ENCODE peak calls at places on chromosomes 4 and X, in nine cellular contexts. One of them, this sample, is unnamed.

GRCh38 chrX:42098897-42099296 is 175.5 kb upstream of the CASK start:
- DNase-seq in colonic mucosa: no peak
- DNase-seq in foreskin fibroblast: no peak
- DNase-seq in astrocyte of the spinal cord: no peak
- DNase-seq in AG09309: no peak
- DNase-seq in cardiac fibroblast: peak
- DNase-seq in fibroblast of lung: no peak
- DNase-seq in HL-60: no peak
- DNase-seq in GM23248: no peak
- DNase-seq in this sample: no peak

GRCh38 chr4:127055349-127055748 is 577.4 kb upstream of the INTU start:
- DNase-seq in colonic mucosa: no peak
- DNase-seq in foreskin fibroblast: peak
- DNase-seq in astrocyte of the spinal cord: peak
- DNase-seq in AG09309: no peak
- DNase-seq in cardiac fibroblast: peak
- DNase-seq in fibroblast of lung: peak
- DNase-seq in HL-60: no peak
- DNase-seq in GM23248: peak
- DNase-seq in this sample: peak

GRCh38 chr4:98467627-98468072 is 190.8 kb downstream of the TSPAN5 start:
- DNase-seq in colonic mucosa: peak
- DNase-seq in foreskin fibroblast: peak
- DNase-seq in astrocyte of the spinal cord: peak
- DNase-seq in AG09309: peak
- DNase-seq in cardiac fibroblast: peak
- DNase-seq in fibroblast of lung: peak
- DNase-seq in HL-60: peak
- DNase-seq in GM23248: peak
- DNase-seq in this sample: peak

GRCh38 chr4:181018472-181018871 is 1224.7 kb upstream of the TENM3 start:
- DNase-seq in colonic mucosa: no peak
- DNase-seq in foreskin fibroblast: no peak
- DNase-seq in astrocyte of the spinal cord: no peak
- DNase-seq in AG09309: no peak
- DNase-seq in cardiac fibroblast: no peak
- DNase-seq in fibroblast of lung: no peak
- DNase-seq in HL-60: no peak
- DNase-seq in GM23248: no peak
- DNase-seq in this sample: no peak

GRCh38 chrX:152926279-152926678 is 28.4 kb downstream of the ZNF185 start:
- DNase-seq in colonic mucosa: peak
- DNase-seq in foreskin fibroblast: peak
- DNase-seq in astrocyte of the spinal cord: peak
- DNase-seq in AG09309: no peak
- DNase-seq in cardiac fibroblast: peak
- DNase-seq in fibroblast of lung: peak
- DNase-seq in HL-60: peak
- DNase-seq in GM23248: peak
- DNase-seq in this sample: peak

GRCh38 chrX:17967888-17968287 is 106.8 kb upstream of the RAI2 start:
- DNase-seq in colonic mucosa: no peak
- DNase-seq in foreskin fibroblast: no peak
- DNase-seq in astrocyte of the spinal cord: no peak
- DNase-seq in AG09309: no peak
- DNase-seq in cardiac fibroblast: no peak
- DNase-seq in fibroblast of lung: no peak
- DNase-seq in HL-60: no peak
- DNase-seq in GM23248: no peak
- DNase-seq in this sample: no peak

GRCh38 chr4:97498875-97499274 is 644.4 kb downstream of the STPG2 start:
- DNase-seq in colonic mucosa: no peak
- DNase-seq in foreskin fibroblast: no peak
- DNase-seq in astrocyte of the spinal cord: peak
- DNase-seq in AG09309: no peak
- DNase-seq in cardiac fibroblast: peak
- DNase-seq in fibroblast of lung: no peak
- DNase-seq in HL-60: no peak
- DNase-seq in GM23248: peak
- DNase-seq in this sample: peak

GRCh38 chr4:9800878-9801277 is 19.4 kb downstream of the DRD5 start:
- DNase-seq in colonic mucosa: no peak
- DNase-seq in foreskin fibroblast: no peak
- DNase-seq in astrocyte of the spinal cord: no peak
- DNase-seq in AG09309: no peak
- DNase-seq in cardiac fibroblast: no peak
- DNase-seq in fibroblast of lung: no peak
- DNase-seq in HL-60: no peak
- DNase-seq in GM23248: no peak
- DNase-seq in this sample: no peak

GRCh38 chr4:139606600-139607301 is 50.7 kb upstream of the SETD7 start:
- DNase-seq in colonic mucosa: no peak
- DNase-seq in foreskin fibroblast: peak
- DNase-seq in astrocyte of the spinal cord: peak
- DNase-seq in AG09309: no peak
- DNase-seq in cardiac fibroblast: peak
- DNase-seq in fibroblast of lung: peak
- DNase-seq in HL-60: peak
- DNase-seq in GM23248: peak
- DNase-seq in this sample: no peak

GRCh38 chrX:135890087-135890585 is 3.1 kb downstream of the CT45A10 start:
- DNase-seq in colonic mucosa: no peak
- DNase-seq in foreskin fibroblast: no peak
- DNase-seq in astrocyte of the spinal cord: no peak
- DNase-seq in AG09309: no peak
- DNase-seq in cardiac fibroblast: no peak
- DNase-seq in fibroblast of lung: no peak
- DNase-seq in HL-60: no peak
- DNase-seq in GM23248: no peak
- DNase-seq in this sample: no peak

GRCh38 chr4:98963538-98964433 is 31.7 kb upstream of the METAP1 start:
- DNase-seq in colonic mucosa: no peak
- DNase-seq in foreskin fibroblast: no peak
- DNase-seq in astrocyte of the spinal cord: peak
- DNase-seq in AG09309: no peak
- DNase-seq in cardiac fibroblast: no peak
- DNase-seq in fibroblast of lung: no peak
- DNase-seq in HL-60: no peak
- DNase-seq in GM23248: peak
- DNase-seq in this sample: no peak

GRCh38 chr4:56424697-56425514 is 10.5 kb downstream of the PPAT start:
- DNase-seq in colonic mucosa: peak
- DNase-seq in foreskin fibroblast: peak
- DNase-seq in astrocyte of the spinal cord: peak
- DNase-seq in AG09309: no peak
- DNase-seq in cardiac fibroblast: peak
- DNase-seq in fibroblast of lung: peak
- DNase-seq in HL-60: peak
- DNase-seq in GM23248: peak
- DNase-seq in this sample: no peak

GRCh38 chrX:39821011-39821708 is 276.6 kb downstream of the BCOR start:
- DNase-seq in colonic mucosa: no peak
- DNase-seq in foreskin fibroblast: no peak
- DNase-seq in astrocyte of the spinal cord: no peak
- DNase-seq in AG09309: no peak
- DNase-seq in cardiac fibroblast: peak
- DNase-seq in fibroblast of lung: peak
- DNase-seq in HL-60: no peak
- DNase-seq in GM23248: peak
- DNase-seq in this sample: no peak
- H3K4me3 ChIP-seq in colonic mucosa: peak
- H3K4me3 ChIP-seq in foreskin fibroblast: peak
- H3K4me3 ChIP-seq in astrocyte of the spinal cord: peak
- H3K4me3 ChIP-seq in AG09309: peak
- H3K4me3 ChIP-seq in cardiac fibroblast: peak
- H3K4me3 ChIP-seq in fibroblast of lung: peak
- H3K4me3 ChIP-seq in HL-60: peak
- H3K4me3 ChIP-seq in GM23248: peak
- H3K4me3 ChIP-seq in this sample: peak

DNA sequence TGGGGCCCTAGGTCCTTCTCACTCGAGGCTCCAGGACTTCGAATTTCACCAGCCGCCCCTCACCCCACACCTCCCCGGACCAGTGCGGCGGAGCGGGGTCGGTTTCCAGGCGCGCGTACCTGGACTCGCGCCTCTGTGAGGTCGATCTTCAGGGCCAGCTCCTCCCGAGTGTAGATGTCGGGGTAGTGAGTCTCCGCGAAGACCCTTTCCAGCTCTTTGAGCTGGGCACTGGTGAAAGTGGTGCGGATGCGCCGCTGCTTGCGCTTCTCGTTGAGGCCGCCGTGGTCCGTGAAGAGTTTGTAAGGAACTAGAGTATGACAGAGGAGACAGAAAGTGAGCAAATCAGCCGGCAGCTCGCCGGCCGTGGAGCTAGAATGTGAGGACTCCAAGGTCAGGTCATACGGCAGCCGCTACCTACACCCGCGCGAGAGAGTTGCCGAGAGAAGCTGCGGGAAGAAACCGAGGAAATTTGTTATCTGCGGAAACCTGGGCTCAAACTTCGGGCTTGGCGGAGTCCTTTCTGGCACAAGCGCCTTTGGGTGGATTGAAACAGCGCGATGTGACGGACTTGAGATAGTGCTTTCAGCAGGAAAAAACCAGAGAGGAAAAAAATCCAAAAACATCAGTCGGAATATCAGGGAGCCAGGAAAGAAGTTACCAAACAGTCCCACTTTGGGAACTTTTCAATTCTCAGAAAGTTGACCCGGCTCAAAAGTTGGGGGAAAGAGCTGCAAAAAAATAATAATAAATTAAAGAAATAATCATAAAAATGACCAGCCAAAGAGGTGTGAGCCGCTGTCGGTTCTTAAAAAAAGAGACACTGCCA is 1.1 kb downstream of the PHOX2B start:
- DNase-seq in colonic mucosa: no peak
- DNase-seq in foreskin fibroblast: no peak
- DNase-seq in astrocyte of the spinal cord: no peak
- DNase-seq in AG09309: no peak
- DNase-seq in cardiac fibroblast: no peak
- DNase-seq in fibroblast of lung: no peak
- DNase-seq in HL-60: no peak
- DNase-seq in GM23248: no peak
- DNase-seq in this sample: no peak
- H3K4me3 ChIP-seq in colonic mucosa: no peak
- H3K4me3 ChIP-seq in foreskin fibroblast: no peak
- H3K4me3 ChIP-seq in astrocyte of the spinal cord: no peak
- H3K4me3 ChIP-seq in AG09309: no peak
- H3K4me3 ChIP-seq in cardiac fibroblast: no peak
- H3K4me3 ChIP-seq in fibroblast of lung: no peak
- H3K4me3 ChIP-seq in HL-60: no peak
- H3K4me3 ChIP-seq in GM23248: no peak
- H3K4me3 ChIP-seq in this sample: no peak

DNA sequence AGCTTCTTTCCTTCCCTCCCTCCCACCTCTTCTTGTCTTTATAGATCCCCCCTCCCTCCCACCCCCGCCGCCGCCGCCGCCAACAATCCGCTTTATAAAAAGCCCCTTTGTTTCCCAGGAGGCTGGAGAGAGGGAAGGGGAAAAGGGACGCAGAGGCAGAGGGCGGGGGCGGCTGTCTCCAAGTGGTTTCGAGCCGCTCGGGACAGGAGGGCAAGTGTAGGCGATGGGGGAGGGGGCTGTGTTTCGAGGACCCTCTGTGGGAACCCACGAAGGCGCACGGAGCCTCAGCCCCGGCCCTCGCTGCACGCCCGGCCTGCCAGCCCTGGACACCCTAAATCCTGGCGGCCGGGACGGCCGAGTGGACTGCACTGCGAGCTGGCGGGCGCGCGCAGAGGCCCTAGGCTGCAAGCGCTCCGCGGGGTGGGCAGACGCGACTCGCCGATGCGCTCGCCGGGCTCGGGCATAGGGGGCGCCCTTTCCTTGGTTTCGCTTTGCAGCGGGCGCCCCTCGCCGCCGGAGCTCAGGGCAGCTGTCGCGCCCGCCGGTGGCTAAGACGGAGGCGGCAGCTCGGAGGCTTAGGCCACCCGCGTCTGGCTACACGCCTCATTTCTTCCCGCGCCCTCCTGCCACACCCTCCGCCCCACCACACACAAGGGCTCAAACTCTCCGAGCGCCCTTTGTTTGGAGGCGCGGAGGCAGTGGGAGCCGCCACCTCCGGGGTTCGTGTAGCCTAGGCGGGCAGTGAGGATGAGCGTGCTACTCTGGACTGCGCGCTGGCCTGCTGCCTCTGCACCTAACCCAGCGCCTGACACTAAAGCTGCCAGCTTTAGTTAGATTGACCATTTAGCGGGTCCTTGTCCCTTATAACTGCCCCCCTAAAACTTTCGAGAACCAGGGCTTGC is 2.2 kb downstream of the MAMLD1 start:
- DNase-seq in colonic mucosa: peak
- DNase-seq in foreskin fibroblast: peak
- DNase-seq in astrocyte of the spinal cord: peak
- DNase-seq in AG09309: no peak
- DNase-seq in cardiac fibroblast: peak
- DNase-seq in fibroblast of lung: peak
- DNase-seq in HL-60: peak
- DNase-seq in GM23248: peak
- DNase-seq in this sample: no peak
- H3K4me3 ChIP-seq in colonic mucosa: peak
- H3K4me3 ChIP-seq in foreskin fibroblast: peak
- H3K4me3 ChIP-seq in astrocyte of the spinal cord: peak
- H3K4me3 ChIP-seq in AG09309: peak
- H3K4me3 ChIP-seq in cardiac fibroblast: peak
- H3K4me3 ChIP-seq in fibroblast of lung: peak
- H3K4me3 ChIP-seq in HL-60: peak
- H3K4me3 ChIP-seq in GM23248: peak
- H3K4me3 ChIP-seq in this sample: peak

DNA sequence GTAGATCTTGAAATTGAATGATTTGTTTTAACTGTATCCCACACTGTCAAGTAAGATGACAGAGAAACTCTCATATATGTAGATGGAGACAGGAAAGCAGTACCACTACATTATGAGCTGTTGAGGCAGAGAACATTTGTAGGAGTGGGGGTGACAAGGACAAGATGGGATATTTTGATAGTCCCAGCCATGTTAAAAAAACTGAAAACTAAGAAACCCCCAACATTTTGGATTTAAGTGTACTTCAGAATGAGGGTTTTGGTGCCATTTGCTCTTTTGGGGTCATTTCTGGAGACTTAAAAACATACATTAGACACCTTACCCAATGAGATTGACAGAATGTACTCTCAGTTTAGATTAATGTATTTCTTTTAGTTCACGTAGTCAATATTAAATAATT is 149.9 kb upstream of the SLC4A4 start:
- DNase-seq in colonic mucosa: no peak
- DNase-seq in foreskin fibroblast: no peak
- DNase-seq in astrocyte of the spinal cord: no peak
- DNase-seq in AG09309: no peak
- DNase-seq in cardiac fibroblast: no peak
- DNase-seq in fibroblast of lung: peak
- DNase-seq in HL-60: no peak
- DNase-seq in GM23248: no peak
- DNase-seq in this sample: no peak
- H3K4me3 ChIP-seq in colonic mucosa: peak
- H3K4me3 ChIP-seq in foreskin fibroblast: no peak
- H3K4me3 ChIP-seq in astrocyte of the spinal cord: no peak
- H3K4me3 ChIP-seq in AG09309: no peak
- H3K4me3 ChIP-seq in cardiac fibroblast: no peak
- H3K4me3 ChIP-seq in fibroblast of lung: peak
- H3K4me3 ChIP-seq in HL-60: no peak
- H3K4me3 ChIP-seq in GM23248: peak
- H3K4me3 ChIP-seq in this sample: peak

DNA sequence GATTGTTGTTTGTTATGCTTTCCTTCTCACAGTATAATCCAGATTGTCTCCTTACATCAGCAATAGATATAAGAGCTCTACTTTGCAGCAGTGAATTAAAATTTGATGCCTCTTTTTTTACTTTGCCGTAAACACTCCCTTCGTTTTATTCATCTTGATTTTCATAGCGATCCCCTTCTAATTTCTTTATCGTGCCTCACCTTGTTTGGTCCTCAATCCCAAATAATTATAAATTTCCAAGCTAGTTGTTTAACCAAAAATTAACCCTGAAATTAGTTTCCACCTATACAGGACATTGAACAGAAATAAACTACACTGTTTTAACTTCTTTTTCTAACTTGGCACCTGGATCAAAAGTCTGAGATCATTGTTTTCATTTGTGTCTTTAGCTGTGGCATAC is 35.1 kb upstream of the GRID2 start:
- DNase-seq in colonic mucosa: no peak
- DNase-seq in foreskin fibroblast: no peak
- DNase-seq in astrocyte of the spinal cord: no peak
- DNase-seq in AG09309: no peak
- DNase-seq in cardiac fibroblast: no peak
- DNase-seq in fibroblast of lung: no peak
- DNase-seq in HL-60: no peak
- DNase-seq in GM23248: no peak
- DNase-seq in this sample: no peak
- H3K4me3 ChIP-seq in colonic mucosa: no peak
- H3K4me3 ChIP-seq in foreskin fibroblast: no peak
- H3K4me3 ChIP-seq in astrocyte of the spinal cord: no peak
- H3K4me3 ChIP-seq in AG09309: no peak
- H3K4me3 ChIP-seq in cardiac fibroblast: no peak
- H3K4me3 ChIP-seq in fibroblast of lung: no peak
- H3K4me3 ChIP-seq in HL-60: no peak
- H3K4me3 ChIP-seq in GM23248: no peak
- H3K4me3 ChIP-seq in this sample: no peak

This sample was measured in astrocyte of the cerebellum.